ENCODE peak calls at places on chromosome 20, in eight cellular contexts. One of them, this sample, is unnamed.

GRCh38 chr20:24779166-24779565 is 169.9 kb upstream of the CST7 start:
- DNase-seq in psoas muscle: no peak
- DNase-seq in upper lobe of right lung: peak
- DNase-seq in OCI-LY7: no peak
- DNase-seq in mammary epithelial cell: no peak
- DNase-seq in CD8-positive, alpha-beta T cell: no peak
- DNase-seq in HL-60: no peak
- DNase-seq in astrocyte of the spinal cord: peak
- DNase-seq in this sample: no peak

GRCh38 chr20:18427214-18427613 is 39.6 kb downstream of the DZANK1 start:
- DNase-seq in astrocyte of the spinal cord: no peak
- DNase-seq in upper lobe of right lung: no peak
- DNase-seq in HL-60: no peak
- DNase-seq in OCI-LY7: no peak
- DNase-seq in CD8-positive, alpha-beta T cell: no peak
- DNase-seq in psoas muscle: no peak
- DNase-seq in mammary epithelial cell: no peak
- DNase-seq in this sample: no peak

GRCh38 chr20:58697201-58697866 is 4.7 kb downstream of the NPEPL1 start:
- DNase-seq in mammary epithelial cell: no peak
- DNase-seq in astrocyte of the spinal cord: no peak
- DNase-seq in HL-60: no peak
- DNase-seq in OCI-LY7: no peak
- DNase-seq in CD8-positive, alpha-beta T cell: no peak
- DNase-seq in psoas muscle: no peak
- DNase-seq in upper lobe of right lung: peak
- DNase-seq in this sample: no peak

GRCh38 chr20:56580226-56580625 is 47.2 kb downstream of the FAM209B start:
- DNase-seq in HL-60: no peak
- DNase-seq in CD8-positive, alpha-beta T cell: no peak
- DNase-seq in astrocyte of the spinal cord: no peak
- DNase-seq in OCI-LY7: no peak
- DNase-seq in mammary epithelial cell: no peak
- DNase-seq in upper lobe of right lung: no peak
- DNase-seq in psoas muscle: no peak
- DNase-seq in this sample: no peak

GRCh38 chr20:9329356-9330092 is 184.9 kb upstream of the LAMP5 start:
- DNase-seq in astrocyte of the spinal cord: no peak
- DNase-seq in upper lobe of right lung: no peak
- DNase-seq in HL-60: no peak
- DNase-seq in OCI-LY7: no peak
- DNase-seq in CD8-positive, alpha-beta T cell: no peak
- DNase-seq in psoas muscle: no peak
- DNase-seq in mammary epithelial cell: no peak
- DNase-seq in this sample: no peak

GRCh38 chr20:24746351-24746685 is 202.8 kb upstream of the CST7 start:
- DNase-seq in HL-60: no peak
- DNase-seq in psoas muscle: no peak
- DNase-seq in mammary epithelial cell: peak
- DNase-seq in CD8-positive, alpha-beta T cell: no peak
- DNase-seq in astrocyte of the spinal cord: no peak
- DNase-seq in OCI-LY7: no peak
- DNase-seq in upper lobe of right lung: no peak
- DNase-seq in this sample: no peak

GRCh38 chr20:22768266-22768665 is 183.9 kb upstream of the FOXA2 start:
- DNase-seq in CD8-positive, alpha-beta T cell: no peak
- DNase-seq in mammary epithelial cell: no peak
- DNase-seq in astrocyte of the spinal cord: no peak
- DNase-seq in upper lobe of right lung: no peak
- DNase-seq in OCI-LY7: no peak
- DNase-seq in psoas muscle: no peak
- DNase-seq in HL-60: no peak
- DNase-seq in this sample: no peak

GRCh38 chr20:25669826-25670422 is 26.7 kb downstream of the ZNF337 start:
- DNase-seq in psoas muscle: peak
- DNase-seq in CD8-positive, alpha-beta T cell: no peak
- DNase-seq in mammary epithelial cell: peak
- DNase-seq in astrocyte of the spinal cord: peak
- DNase-seq in HL-60: no peak
- DNase-seq in upper lobe of right lung: no peak
- DNase-seq in OCI-LY7: peak
- DNase-seq in this sample: no peak

GRCh38 chr20:61369731-61370520 is 117.9 kb downstream of the CDH4 start:
- DNase-seq in HL-60: no peak
- DNase-seq in OCI-LY7: no peak
- DNase-seq in psoas muscle: no peak
- DNase-seq in upper lobe of right lung: no peak
- DNase-seq in astrocyte of the spinal cord: no peak
- DNase-seq in CD8-positive, alpha-beta T cell: no peak
- DNase-seq in mammary epithelial cell: no peak
- DNase-seq in this sample: no peak

GRCh38 chr20:1761116-1761515 is 103.5 kb upstream of the SIRPG start:
- DNase-seq in HL-60: no peak
- DNase-seq in upper lobe of right lung: no peak
- DNase-seq in CD8-positive, alpha-beta T cell: no peak
- DNase-seq in psoas muscle: no peak
- DNase-seq in mammary epithelial cell: peak
- DNase-seq in astrocyte of the spinal cord: peak
- DNase-seq in OCI-LY7: no peak
- DNase-seq in this sample: no peak

GRCh38 chr20:49877254-49877990 is 37.9 kb downstream of the SPATA2 start:
- DNase-seq in psoas muscle: no peak
- DNase-seq in OCI-LY7: no peak
- DNase-seq in astrocyte of the spinal cord: no peak
- DNase-seq in CD8-positive, alpha-beta T cell: no peak
- DNase-seq in HL-60: no peak
- DNase-seq in mammary epithelial cell: no peak
- DNase-seq in upper lobe of right lung: no peak
- DNase-seq in this sample: no peak

GRCh38 chr20:62652051-62652893 is 10.0 kb downstream of the SLCO4A1 start:
- DNase-seq in mammary epithelial cell: peak
- DNase-seq in CD8-positive, alpha-beta T cell: peak
- DNase-seq in psoas muscle: peak
- DNase-seq in astrocyte of the spinal cord: peak
- DNase-seq in upper lobe of right lung: peak
- DNase-seq in HL-60: peak
- DNase-seq in OCI-LY7: peak
- DNase-seq in this sample: peak

GRCh38 chr20:10857362-10858070 is 183.7 kb upstream of the JAG1 start:
- DNase-seq in CD8-positive, alpha-beta T cell: no peak
- DNase-seq in upper lobe of right lung: no peak
- DNase-seq in astrocyte of the spinal cord: peak
- DNase-seq in HL-60: peak
- DNase-seq in mammary epithelial cell: peak
- DNase-seq in psoas muscle: no peak
- DNase-seq in OCI-LY7: no peak
- DNase-seq in this sample: no peak

GRCh38 chr20:20064303-20064702 is 12.0 kb downstream of the CFAP61 start:
- DNase-seq in HL-60: no peak
- DNase-seq in CD8-positive, alpha-beta T cell: no peak
- DNase-seq in psoas muscle: no peak
- DNase-seq in OCI-LY7: no peak
- DNase-seq in astrocyte of the spinal cord: no peak
- DNase-seq in mammary epithelial cell: no peak
- DNase-seq in upper lobe of right lung: no peak
- DNase-seq in this sample: no peak

GRCh38 chr20:14360386-14360785 is 23.0 kb upstream of the FLRT3 start:
- DNase-seq in OCI-LY7: no peak
- DNase-seq in mammary epithelial cell: peak
- DNase-seq in HL-60: no peak
- DNase-seq in psoas muscle: no peak
- DNase-seq in astrocyte of the spinal cord: no peak
- DNase-seq in CD8-positive, alpha-beta T cell: no peak
- DNase-seq in upper lobe of right lung: no peak
- DNase-seq in this sample: no peak

GRCh38 chr20:24948939-24949679 is at the start of gene CST7:
- DNase-seq in HL-60: peak
- DNase-seq in OCI-LY7: peak
- DNase-seq in psoas muscle: no peak
- DNase-seq in upper lobe of right lung: peak
- DNase-seq in astrocyte of the spinal cord: no peak
- DNase-seq in CD8-positive, alpha-beta T cell: peak
- DNase-seq in mammary epithelial cell: peak
- DNase-seq in this sample: no peak

DNA sequence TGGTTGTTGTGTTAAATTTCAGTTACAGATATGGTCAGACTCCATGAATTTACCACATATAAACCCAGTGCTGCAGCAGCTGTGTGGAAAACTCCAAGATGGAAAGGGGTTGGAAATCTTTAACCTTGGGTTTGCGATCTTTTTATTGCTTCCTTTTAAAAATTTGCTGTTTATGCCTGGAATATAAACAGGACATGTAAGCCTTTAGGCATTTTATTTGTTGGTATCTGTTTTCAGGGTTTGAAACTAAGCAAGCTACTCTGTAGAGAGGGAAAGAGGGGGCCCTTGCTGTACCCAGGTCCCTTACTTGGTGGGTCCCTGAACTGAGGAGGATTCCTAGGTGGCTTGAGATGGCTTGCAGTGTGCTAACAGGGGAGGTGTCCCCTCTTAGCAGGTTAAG is 800 bp downstream of the PKIG start:
- DNase-seq in mammary epithelial cell: no peak
- DNase-seq in psoas muscle: no peak
- DNase-seq in CD8-positive, alpha-beta T cell: no peak
- DNase-seq in astrocyte of the spinal cord: no peak
- DNase-seq in upper lobe of right lung: no peak
- DNase-seq in OCI-LY7: no peak
- DNase-seq in HL-60: no peak
- DNase-seq in this sample: no peak
- H3K4me3 ChIP-seq in mammary epithelial cell: no peak
- H3K4me3 ChIP-seq in psoas muscle: peak
- H3K4me3 ChIP-seq in CD8-positive, alpha-beta T cell: no peak
- H3K4me3 ChIP-seq in astrocyte of the spinal cord: no peak
- H3K4me3 ChIP-seq in upper lobe of right lung: peak
- H3K4me3 ChIP-seq in OCI-LY7: peak
- H3K4me3 ChIP-seq in HL-60: no peak
- H3K4me3 ChIP-seq in this sample: no peak

DNA sequence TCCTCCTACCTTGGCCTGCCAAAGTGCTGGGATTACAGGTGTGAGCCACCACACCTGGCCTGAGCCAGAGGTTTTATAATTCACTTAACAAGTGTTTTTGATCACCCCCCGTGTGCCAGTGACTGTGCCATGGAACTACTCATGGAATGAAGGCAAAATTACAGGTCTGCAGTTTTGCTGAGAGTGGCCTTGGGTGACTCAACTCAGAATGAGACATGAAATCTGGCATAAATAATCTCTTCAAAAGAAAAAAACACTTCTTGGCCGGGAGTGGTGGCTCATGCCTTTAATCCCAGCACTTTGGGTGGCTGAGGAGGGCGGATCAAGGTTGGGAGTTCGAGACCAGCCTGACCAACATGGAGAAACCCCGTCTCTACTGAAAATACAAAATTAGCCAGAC is 166.9 kb upstream of the SALL4 start:
- DNase-seq in astrocyte of the spinal cord: no peak
- DNase-seq in OCI-LY7: no peak
- DNase-seq in upper lobe of right lung: no peak
- DNase-seq in HL-60: no peak
- DNase-seq in CD8-positive, alpha-beta T cell: no peak
- DNase-seq in mammary epithelial cell: no peak
- DNase-seq in psoas muscle: no peak
- DNase-seq in this sample: no peak
- TF ChIP-seq CTCF in astrocyte of the spinal cord: no peak
- TF ChIP-seq CTCF in OCI-LY7: no peak
- TF ChIP-seq CTCF in upper lobe of right lung: no peak
- TF ChIP-seq CTCF in HL-60: no peak
- TF ChIP-seq CTCF in CD8-positive, alpha-beta T cell: no peak
- TF ChIP-seq CTCF in mammary epithelial cell: no peak
- TF ChIP-seq CTCF in psoas muscle: no peak
- TF ChIP-seq CTCF in this sample: no peak

GRCh38 chr20:474581-474980 is 12.2 kb upstream of the TBC1D20 start:
- DNase-seq in CD8-positive, alpha-beta T cell: no peak
- DNase-seq in OCI-LY7: no peak
- DNase-seq in astrocyte of the spinal cord: no peak
- DNase-seq in upper lobe of right lung: no peak
- DNase-seq in mammary epithelial cell: no peak
- DNase-seq in HL-60: no peak
- DNase-seq in psoas muscle: no peak
- DNase-seq in this sample: no peak
- H3K4me3 ChIP-seq in CD8-positive, alpha-beta T cell: no peak
- H3K4me3 ChIP-seq in OCI-LY7: no peak
- H3K4me3 ChIP-seq in astrocyte of the spinal cord: no peak
- H3K4me3 ChIP-seq in upper lobe of right lung: no peak
- H3K4me3 ChIP-seq in mammary epithelial cell: no peak
- H3K4me3 ChIP-seq in HL-60: no peak
- H3K4me3 ChIP-seq in psoas muscle: no peak
- H3K4me3 ChIP-seq in this sample: no peak

GRCh38 chr20:38303908-38304379 is at the start of gene BPI:
- DNase-seq in CD8-positive, alpha-beta T cell: no peak
- DNase-seq in astrocyte of the spinal cord: peak
- DNase-seq in psoas muscle: peak
- DNase-seq in mammary epithelial cell: no peak
- DNase-seq in OCI-LY7: no peak
- DNase-seq in HL-60: peak
- DNase-seq in upper lobe of right lung: peak
- DNase-seq in this sample: no peak

GRCh38 chr20:38305541-38305940 is 1.6 kb downstream of the BPI start:
- DNase-seq in HL-60: no peak
- DNase-seq in OCI-LY7: no peak
- DNase-seq in psoas muscle: no peak
- DNase-seq in CD8-positive, alpha-beta T cell: no peak
- DNase-seq in upper lobe of right lung: no peak
- DNase-seq in mammary epithelial cell: no peak
- DNase-seq in astrocyte of the spinal cord: no peak
- DNase-seq in this sample: no peak

GRCh38 chr20:38307371-38308046 is 3.6 kb downstream of the BPI start:
- DNase-seq in HL-60: no peak
- DNase-seq in CD8-positive, alpha-beta T cell: no peak
- DNase-seq in psoas muscle: no peak
- DNase-seq in mammary epithelial cell: peak
- DNase-seq in upper lobe of right lung: no peak
- DNase-seq in astrocyte of the spinal cord: peak
- DNase-seq in OCI-LY7: no peak
- DNase-seq in this sample: no peak

GRCh38 chr20:38302721-38303120 is 1.2 kb upstream of the BPI start:
- DNase-seq in CD8-positive, alpha-beta T cell: no peak
- DNase-seq in astrocyte of the spinal cord: peak
- DNase-seq in mammary epithelial cell: no peak
- DNase-seq in OCI-LY7: no peak
- DNase-seq in psoas muscle: no peak
- DNase-seq in upper lobe of right lung: no peak
- DNase-seq in HL-60: no peak
- DNase-seq in this sample: no peak

DNA sequence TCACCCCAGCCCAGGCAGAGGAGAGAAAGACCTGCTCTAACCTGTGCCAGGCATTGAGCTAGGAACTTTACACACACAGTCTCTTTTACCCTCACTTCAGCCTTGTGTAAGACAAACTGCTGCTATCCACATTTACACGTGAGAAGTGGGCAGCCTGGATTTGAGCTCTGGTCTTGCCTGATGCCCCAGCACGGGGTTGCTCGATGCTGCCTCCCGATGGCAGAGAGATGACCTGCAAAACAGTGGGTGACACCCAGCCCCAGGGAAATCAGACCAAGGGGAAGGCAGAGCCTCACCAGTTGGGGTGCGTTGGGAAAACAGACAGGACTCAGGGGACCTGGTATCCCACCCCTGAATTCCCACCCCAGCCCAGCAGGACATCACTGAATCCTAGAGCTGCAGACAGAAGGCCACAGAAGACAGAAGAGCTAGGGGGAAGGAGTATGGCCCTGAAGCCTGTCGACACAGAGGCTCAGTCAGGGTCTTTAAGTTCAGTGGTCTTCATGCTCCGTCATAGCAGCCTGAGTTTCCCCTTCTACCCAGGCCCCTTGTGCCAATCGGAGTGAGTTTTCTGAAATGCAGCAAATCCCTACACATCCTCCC is 990 bp downstream of the BPI start:
- DNase-seq in HL-60: no peak
- DNase-seq in OCI-LY7: peak
- DNase-seq in astrocyte of the spinal cord: peak
- DNase-seq in upper lobe of right lung: peak
- DNase-seq in psoas muscle: peak
- DNase-seq in mammary epithelial cell: peak
- DNase-seq in CD8-positive, alpha-beta T cell: no peak
- DNase-seq in this sample: no peak
- TF ChIP-seq CTCF in HL-60: peak
- TF ChIP-seq CTCF in OCI-LY7: peak
- TF ChIP-seq CTCF in astrocyte of the spinal cord: peak
- TF ChIP-seq CTCF in upper lobe of right lung: peak
- TF ChIP-seq CTCF in psoas muscle: peak
- TF ChIP-seq CTCF in mammary epithelial cell: peak
- TF ChIP-seq CTCF in CD8-positive, alpha-beta T cell: no peak
- TF ChIP-seq CTCF in this sample: peak

This sample was measured in GM12864.